ENCODE peak calls at places on chromosomes 12 and 14, in five cellular contexts. A is foreskin fibroblast; N is CD8-positive, alpha-beta T cell; T is fibroblast of the aortic adventitia; H is tibial artery. X is an unnamed sample.

GRCh38 chr12:116861331-116861730 is 19.9 kb downstream of the HRK start:
- DNase-seq in A (peak), N (peak), T (peak), H (peak), X (no peak)

GRCh38 chr14:68977741-68978549 is 1.2 kb downstream of the ACTN1 start:
- DNase-seq in A (peak), N (peak), T (peak), H (peak), X (no peak)

GRCh38 chr14:26370118-26370517 is 227.7 kb downstream of the NOVA1 start:
- DNase-seq in A (no peak), N (no peak), T (peak), H (no peak), X (peak)

GRCh38 chr14:88185843-88186242 is 137.2 kb downstream of the KCNK10 start:
- DNase-seq in A (no peak), N (no peak), T (no peak), H (no peak), X (no peak)

GRCh38 chr12:509494-509893 is 49.8 kb downstream of the B4GALNT3 start:
- DNase-seq in A (no peak), N (no peak), T (no peak), H (no peak), X (no peak)

GRCh38 chr14:72802588-72802946 is 91.3 kb downstream of the DPF3 start:
- DNase-seq in A (no peak), N (no peak), T (no peak), H (no peak), X (no peak)

GRCh38 chr12:12182926-12183325 is 83.9 kb downstream of the LRP6 start:
- DNase-seq in A (peak), N (no peak), T (peak), H (no peak), X (no peak)

GRCh38 chr12:125132698-125133400 is 67.6 kb downstream of the AACS start:
- DNase-seq in A (no peak), N (no peak), T (no peak), H (no peak), X (no peak)

GRCh38 chr12:52032431-52032796 is 18.8 kb upstream of the NR4A1 start:
- DNase-seq in A (peak), N (no peak), T (peak), H (peak), X (no peak)

GRCh38 chr14:70077005-70077404 is 111.7 kb downstream of the SLC8A3 start:
- DNase-seq in A (no peak), N (no peak), T (no peak), H (no peak), X (no peak)
- H3K4me3 ChIP-seq in A (no peak), N (no peak), T (no peak), H (no peak), X (no peak)

GRCh38 chr12:89862511-89863331 is 154.1 kb upstream of the ATP2B1 start:
- DNase-seq in A (peak), N (peak), T (no peak), H (no peak), X (no peak)

GRCh38 chr12:89861086-89861485 is 152.4 kb upstream of the ATP2B1 start:
- DNase-seq in A (peak), N (no peak), T (no peak), H (no peak), X (no peak)

GRCh38 chr12:89858718-89859117 is 150.1 kb upstream of the ATP2B1 start:
- DNase-seq in A (no peak), N (no peak), T (no peak), H (no peak), X (no peak)

GRCh38 chr12:89857652-89858274 is 149.1 kb upstream of the ATP2B1 start:
- DNase-seq in A (no peak), N (no peak), T (no peak), H (no peak), X (no peak)

GRCh38 chr12:89859513-89860220 is 151.0 kb upstream of the ATP2B1 start:
- DNase-seq in A (peak), N (no peak), T (peak), H (no peak), X (no peak)
- TF ChIP-seq CTCF in A (no peak), N (no peak), T (no peak), H (no peak), X (no peak)

DNA sequence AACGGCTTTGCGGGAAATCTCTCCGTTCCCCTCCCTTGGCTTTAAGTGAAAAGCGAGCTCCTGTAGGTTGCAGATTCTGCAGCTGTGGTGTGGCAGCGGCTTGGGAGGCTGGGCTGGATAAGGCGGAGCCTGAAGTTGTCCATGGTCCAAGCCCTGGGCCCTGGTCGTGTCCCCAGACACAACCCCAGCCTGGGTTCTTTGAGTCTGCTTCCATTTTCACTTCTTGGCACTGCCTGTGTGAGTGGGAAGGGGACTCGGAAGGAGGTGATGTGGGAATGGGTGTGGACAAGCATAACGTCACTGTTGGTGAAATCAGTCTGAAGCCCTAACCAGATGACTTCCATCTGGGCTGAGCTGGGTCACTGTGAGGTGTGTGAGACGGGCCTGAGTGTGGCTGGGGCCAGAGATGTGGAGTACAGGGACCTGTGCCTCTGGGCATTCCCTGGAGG is 43.0 kb upstream of the CTDSP2 start:
- DNase-seq in A (peak), N (no peak), T (peak), H (peak), X (no peak)
- H3K4me3 ChIP-seq in A (peak), N (no peak), T (peak), H (peak), X (no peak)

DNA sequence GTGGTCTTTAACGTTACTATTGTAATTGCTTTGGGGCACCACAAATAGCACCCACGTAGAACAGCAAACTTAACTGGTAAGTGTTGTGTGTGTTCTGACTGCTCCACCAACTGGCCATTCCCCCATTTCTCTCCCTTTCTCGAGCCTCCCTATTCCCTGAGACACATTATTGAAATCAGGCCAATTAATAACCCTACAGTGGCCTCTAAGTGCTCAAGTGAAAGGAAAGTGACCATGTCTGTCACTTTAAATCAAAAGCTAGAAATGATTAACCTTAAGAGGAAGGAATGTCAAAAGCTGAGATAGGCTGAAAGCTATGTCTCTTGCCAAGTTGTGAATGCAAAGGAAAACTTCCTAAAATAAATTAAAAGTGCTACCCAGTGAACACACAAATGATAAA is 22.3 kb downstream of the PPP1R13B start:
- DNase-seq in A (no peak), N (no peak), T (no peak), H (no peak), X (no peak)
- TF ChIP-seq CTCF in A (no peak), N (no peak), T (no peak), H (no peak), X (no peak)